ENCODE peak calls at places on chromosomes 1 and 21, in four cellular contexts. X, W, H and E are unnamed samples.

GRCh38 chr1:91827094-91828006 is 58.6 kb downstream of the TGFBR3 start:
- DNase-seq in H (no peak), X (no peak), W (no peak), E (peak)

GRCh38 chr1:208533746-208534603 is 289.8 kb upstream of the PLXNA2 start:
- DNase-seq in X (no peak), W (no peak), H (no peak), E (no peak)

GRCh38 chr1:153776352-153776751 is 1.1 kb downstream of the SLC27A3 start:
- DNase-seq in W (no peak), X (no peak), H (no peak), E (no peak)

GRCh38 chr1:229410370-229410691 is 23.6 kb downstream of the ACTA1 start:
- DNase-seq in X (no peak), H (no peak), W (no peak), E (no peak)

GRCh38 chr1:182720465-182720864 is 36.1 kb upstream of the RGS8 start:
- DNase-seq in W (peak), X (peak), H (peak), E (no peak)

GRCh38 chr1:176102243-176102642 is 104.8 kb downstream of the COP1 start:
- DNase-seq in H (no peak), W (peak), X (peak), E (no peak)

GRCh38 chr1:24322636-24323177 is 3.5 kb downstream of the GRHL3 start:
- DNase-seq in W (no peak), X (no peak), H (no peak), E (no peak)

GRCh38 chr21:17848228-17848627 is 29.1 kb upstream of the C21orf91 start:
- DNase-seq in X (peak), H (peak), W (no peak), E (peak)

GRCh38 chr1:199549424-199549823 is 478.1 kb upstream of the NR5A2 start:
- DNase-seq in W (no peak), H (peak), X (peak), E (no peak)

GRCh38 chr21:16928439-16928838 is 584.4 kb upstream of the CXADR start:
- DNase-seq in H (no peak), X (no peak), W (no peak), E (no peak)

GRCh38 chr21:41283211-41283818 is 33.3 kb upstream of the FAM3B start:
- DNase-seq in H (peak), W (peak), X (peak), E (peak)

GRCh38 chr1:96002969-96003964 is 718.3 kb upstream of the PTBP2 start:
- DNase-seq in X (no peak), H (no peak), W (no peak), E (no peak)

GRCh38 chr1:183272390-183272801 is 86.3 kb downstream of the LAMC2 start:
- DNase-seq in W (no peak), X (peak), H (peak), E (no peak)

GRCh38 chr1:20538227-20538626 is 14.1 kb upstream of the FAM43B start:
- DNase-seq in X (no peak), H (no peak), W (no peak), E (no peak)

GRCh38 chr1:102970496-102971078 is 137.7 kb downstream of the COL11A1 start:
- DNase-seq in H (peak), W (peak), X (peak), E (peak)

GRCh38 chr1:153652795-153653507 is 5.6 kb upstream of the SNAPIN start:
- DNase-seq in X (peak), H (peak), W (no peak), E (peak)

GRCh38 chr1:191577213-191577612 is 581.0 kb upstream of the RGS18 start:
- DNase-seq in W (no peak), X (no peak), H (no peak), E (no peak)

GRCh38 chr1:8349961-8350360 is 32.0 kb downstream of the SLC45A1 start:
- DNase-seq in H (no peak), X (no peak), W (no peak), E (no peak)

GRCh38 chr1:96722161-96722908 is 751 bp downstream of the PTBP2 start:
- DNase-seq in W (peak), X (peak), H (peak), E (no peak)

GRCh38 chr1:245393694-245394093 is 238.9 kb downstream of the KIF26B start:
- DNase-seq in W (no peak), H (no peak), X (no peak), E (no peak)
- H3K27ac ChIP-seq in W (peak), H (no peak), X (no peak), E (no peak)

DNA sequence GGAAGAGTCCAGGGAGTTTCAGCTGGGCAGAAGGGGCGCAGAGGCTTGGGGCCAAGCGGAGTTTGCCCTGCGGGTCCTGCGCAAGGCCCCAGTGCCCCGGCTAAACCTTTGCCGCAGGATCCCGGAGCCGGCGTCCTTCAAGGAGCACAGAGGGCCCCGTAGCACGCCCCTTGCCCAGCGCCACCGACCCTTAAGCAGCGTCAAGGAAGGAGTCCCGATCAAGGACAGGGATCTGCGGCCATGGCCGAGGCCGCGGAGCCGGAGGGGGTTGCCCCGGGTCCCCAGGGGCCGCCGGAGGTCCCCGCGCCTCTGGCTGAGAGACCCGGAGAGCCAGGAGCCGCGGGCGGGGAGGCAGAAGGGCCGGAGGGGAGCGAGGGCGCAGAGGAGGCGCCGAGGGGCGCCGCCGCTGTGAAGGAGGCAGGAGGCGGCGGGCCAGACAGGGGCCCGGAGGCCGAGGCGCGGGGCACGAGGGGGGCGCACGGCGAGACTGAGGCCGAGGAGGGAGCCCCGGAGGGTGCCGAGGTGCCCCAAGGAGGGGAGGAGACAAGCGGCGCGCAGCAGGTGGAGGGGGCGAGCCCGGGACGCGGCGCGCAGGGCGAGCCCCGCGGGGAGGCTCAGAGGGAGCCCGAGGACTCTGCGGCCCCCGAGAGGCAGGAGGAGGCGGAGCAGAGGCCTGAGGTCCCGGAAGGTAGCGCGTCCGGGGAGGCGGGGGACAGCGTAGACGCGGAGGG is 520 bp downstream of the CLIC6 start:
- DNase-seq in W (peak), X (no peak), H (no peak), E (no peak)
- H3K27ac ChIP-seq in W (no peak), X (no peak), H (no peak), E (no peak)

DNA sequence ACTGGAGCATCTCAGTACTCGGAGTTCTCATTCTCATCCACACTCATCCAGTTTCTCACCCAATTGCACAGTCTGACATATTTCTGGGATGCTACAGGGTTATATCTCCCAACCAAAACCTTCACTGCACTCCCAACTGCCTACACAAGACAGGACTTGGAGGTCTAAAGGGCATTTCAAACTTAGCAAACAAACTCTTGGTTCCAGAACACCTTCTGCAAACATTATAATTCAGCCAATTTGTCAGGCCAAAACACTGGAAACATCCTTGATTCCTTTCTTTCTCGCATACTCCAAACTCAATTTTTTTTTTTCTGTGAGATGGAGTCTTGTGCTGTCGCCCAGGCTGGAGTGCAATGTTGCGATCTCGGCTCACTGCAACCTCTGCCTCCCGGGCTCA is 7.9 kb downstream of the SLAMF1 start:
- DNase-seq in X (no peak), H (no peak), W (no peak), E (no peak)
- H3K27ac ChIP-seq in X (no peak), H (no peak), W (no peak), E (no peak)

GRCh38 chr1:193108471-193108870 is 3.3 kb upstream of the GLRX2 start:
- DNase-seq in X (no peak), W (no peak), H (no peak), E (no peak)

GRCh38 chr1:193111641-193112090 is 6.5 kb upstream of the GLRX2 start:
- DNase-seq in H (peak), X (peak), W (peak), E (no peak)

GRCh38 chr1:193109619-193110018 is 4.4 kb upstream of the GLRX2 start:
- DNase-seq in H (no peak), X (no peak), W (no peak), E (no peak)

GRCh38 chr1:193110246-193110645 is 5.0 kb upstream of the GLRX2 start:
- DNase-seq in H (no peak), X (no peak), W (no peak), E (no peak)

DNA sequence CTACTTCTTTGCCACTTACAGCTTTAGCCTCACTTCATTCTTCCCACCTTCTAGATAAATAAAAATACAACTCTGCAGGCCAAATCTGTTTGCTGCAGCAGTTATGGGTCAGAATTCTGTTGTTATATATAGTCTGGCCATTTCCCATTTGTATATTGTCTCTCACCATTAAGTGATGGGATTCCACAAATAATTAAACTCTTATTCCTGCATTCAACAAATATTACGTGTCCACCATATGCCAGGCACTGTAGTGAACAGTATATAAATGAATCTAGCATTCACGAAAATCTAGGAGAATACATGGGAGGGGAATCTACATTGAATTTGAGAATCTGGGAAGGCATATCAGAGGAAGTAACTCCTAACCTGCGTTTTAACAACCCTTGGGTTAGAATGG is 5.7 kb upstream of the GLRX2 start:
- DNase-seq in H (no peak), W (no peak), X (no peak), E (no peak)
- H3K27ac ChIP-seq in H (peak), W (no peak), X (no peak), E (peak)